ENCODE peak calls at places on chromosomes 5 and 9, in six cellular contexts. O, Y, U, F, T and A are unnamed samples.

GRCh38 chr9:119332522-119332921 is 36.7 kb downstream of the BRINP1 start:
- DNase-seq in F (no peak), U (no peak), T (no peak), Y (no peak), O (no peak), A (no peak)

GRCh38 chr9:136031741-136032638 is 63.1 kb downstream of the NACC2 start:
- DNase-seq in T (no peak), Y (no peak), O (no peak), U (no peak), F (no peak), A (no peak)

GRCh38 chr9:115033800-115034199 is 84.2 kb downstream of the TNC start:
- DNase-seq in O (no peak), T (no peak), Y (no peak), U (no peak), F (no peak), A (no peak)

GRCh38 chr9:83473488-83473971 is 64.7 kb downstream of the FRMD3 start:
- DNase-seq in O (peak), F (no peak), Y (peak), U (no peak), T (no peak), A (peak)

GRCh38 chr9:120362446-120362845 is 217.5 kb downstream of the CDK5RAP2 start:
- DNase-seq in O (no peak), F (no peak), Y (no peak), U (no peak), T (no peak), A (no peak)

GRCh38 chr5:64814073-64814472 is 45.3 kb downstream of the CWC27 start:
- DNase-seq in Y (peak), U (no peak), O (no peak), F (no peak), T (no peak), A (no peak)

GRCh38 chr9:70639853-70640814 is 225.7 kb upstream of the KLF9 start:
- DNase-seq in F (no peak), T (no peak), O (peak), U (no peak), Y (no peak), A (peak)

GRCh38 chr9:120710110-120710981 is 3.9 kb downstream of the MEGF9 start:
- DNase-seq in T (peak), U (no peak), Y (no peak), F (no peak), O (peak), A (peak)

GRCh38 chr9:86795861-86796497 is 151.3 kb downstream of the GAS1 start:
- DNase-seq in Y (no peak), U (no peak), O (no peak), T (no peak), F (no peak), A (no peak)

GRCh38 chr5:107743357-107744000 is 72.7 kb upstream of the EFNA5 start:
- DNase-seq in O (peak), T (no peak), Y (no peak), U (no peak), F (no peak), A (peak)

GRCh38 chr5:61450170-61450815 is 118.2 kb downstream of the ZSWIM6 start:
- DNase-seq in F (no peak), T (no peak), U (no peak), Y (no peak), O (peak), A (peak)

GRCh38 chr5:136036991-136037705 is 8.4 kb downstream of the TGFBI start:
- DNase-seq in T (peak), Y (peak), F (peak), O (no peak), U (no peak), A (peak)

GRCh38 chr5:32541241-32541640 is 44.1 kb upstream of the SUB1 start:
- DNase-seq in T (no peak), Y (no peak), F (no peak), U (no peak), O (no peak), A (no peak)

GRCh38 chr5:62698756-62699155 is 120.1 kb downstream of the LRRC70 start:
- DNase-seq in F (no peak), U (no peak), O (no peak), T (no peak), Y (no peak), A (no peak)

GRCh38 chr9:127209220-127209619 is 55.4 kb upstream of the GARNL3 start:
- DNase-seq in O (no peak), Y (no peak), F (peak), U (no peak), T (no peak), A (peak)

GRCh38 chr9:7368410-7369292 is 430.9 kb downstream of the DMAC1 start:
- DNase-seq in O (no peak), T (no peak), Y (no peak), F (no peak), U (no peak), A (peak)

DNA sequence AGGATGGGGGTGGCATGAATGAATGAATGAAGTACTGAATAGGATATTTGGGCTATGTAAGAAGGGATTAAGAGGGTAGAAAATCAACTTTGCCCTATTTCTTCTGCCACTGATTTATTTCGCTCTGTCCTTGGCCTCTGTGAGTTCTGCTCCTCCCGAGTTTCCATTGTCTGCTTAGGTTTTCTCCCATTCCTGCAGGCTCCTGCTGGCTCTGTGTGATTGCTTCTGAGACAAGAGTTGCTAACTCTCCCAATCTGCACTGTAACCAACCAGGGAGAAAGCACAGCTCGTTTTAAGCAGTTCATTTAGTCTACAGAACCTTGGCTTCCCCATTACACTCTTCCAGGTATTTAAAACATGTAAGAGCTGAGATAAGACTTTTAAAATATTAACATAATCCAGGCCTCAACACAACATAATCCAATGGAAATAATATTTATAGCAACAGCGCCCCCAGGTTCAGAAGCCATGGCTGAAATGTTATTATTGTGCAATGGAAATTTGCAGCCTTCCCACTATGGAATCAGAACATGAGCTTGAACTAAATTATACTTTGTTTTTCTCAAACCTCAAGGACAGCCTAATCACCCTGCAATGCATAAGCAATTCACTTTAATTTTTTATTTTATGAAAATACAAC is 203.5 kb downstream of the ERCC6L2 start:
- DNase-seq in T (no peak), U (no peak), Y (no peak), F (no peak), O (no peak), A (peak)
- TF ChIP-seq CTCF in T (no peak), U (peak), Y (no peak), F (no peak), O (peak), A (no peak)

GRCh38 chr9:36985061-36985768 is 48.9 kb downstream of the PAX5 start:
- DNase-seq in T (no peak), Y (no peak), F (peak), U (no peak), O (no peak), A (no peak)

GRCh38 chr9:36976371-36977030 is 57.6 kb downstream of the PAX5 start:
- DNase-seq in T (no peak), Y (no peak), O (peak), F (peak), U (peak), A (peak)

GRCh38 chr9:36974731-36975130 is 59.3 kb downstream of the PAX5 start:
- DNase-seq in F (peak), O (peak), T (no peak), Y (no peak), U (peak), A (peak)

GRCh38 chr9:36985769-36986547 is 48.1 kb downstream of the PAX5 start:
- DNase-seq in T (no peak), Y (no peak), O (no peak), U (no peak), F (peak), A (no peak)

DNA sequence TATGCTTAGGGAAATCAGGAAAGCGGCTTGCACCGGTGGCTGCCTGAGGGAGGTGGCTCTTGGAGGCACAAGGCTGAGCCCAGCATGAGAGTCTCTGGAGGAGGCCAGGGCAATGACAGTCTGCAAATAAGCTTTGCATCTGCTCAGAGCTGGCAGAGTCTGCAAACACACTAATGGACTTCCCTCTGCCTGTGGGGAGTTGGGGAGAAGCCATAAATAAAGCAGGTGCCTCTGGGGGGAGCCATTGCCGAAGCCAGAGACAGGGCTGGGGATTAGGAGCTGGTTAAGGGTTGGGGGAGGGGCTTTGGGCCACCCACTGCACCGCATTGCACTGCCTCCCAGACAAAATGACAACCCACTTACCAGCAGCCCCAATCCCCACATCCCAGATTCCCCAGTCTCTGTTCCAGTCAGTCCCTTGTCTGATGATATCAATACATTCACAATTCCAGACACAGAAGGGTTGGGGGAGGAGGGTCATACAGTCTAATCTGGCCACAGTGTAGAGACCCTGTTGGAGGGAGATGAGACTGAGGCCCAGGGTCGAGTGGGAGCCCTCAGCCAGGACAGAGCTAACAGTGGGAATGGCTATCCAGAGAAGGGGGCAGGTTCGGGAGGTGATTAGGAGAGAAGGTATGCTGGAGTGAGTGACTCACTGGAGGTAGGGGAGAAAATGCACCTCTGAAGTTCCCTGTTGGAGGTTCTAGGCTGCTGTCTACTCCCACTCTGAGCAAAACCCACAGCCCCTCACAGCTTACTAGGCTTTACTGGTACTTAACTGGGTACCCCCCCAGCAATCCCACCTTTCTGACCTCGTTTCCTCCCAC is 53.7 kb downstream of the PAX5 start:
- DNase-seq in T (no peak), F (peak), Y (no peak), U (no peak), O (peak), A (peak)
- TF ChIP-seq CTCF in T (no peak), F (no peak), Y (peak), U (no peak), O (peak), A (no peak)

DNA sequence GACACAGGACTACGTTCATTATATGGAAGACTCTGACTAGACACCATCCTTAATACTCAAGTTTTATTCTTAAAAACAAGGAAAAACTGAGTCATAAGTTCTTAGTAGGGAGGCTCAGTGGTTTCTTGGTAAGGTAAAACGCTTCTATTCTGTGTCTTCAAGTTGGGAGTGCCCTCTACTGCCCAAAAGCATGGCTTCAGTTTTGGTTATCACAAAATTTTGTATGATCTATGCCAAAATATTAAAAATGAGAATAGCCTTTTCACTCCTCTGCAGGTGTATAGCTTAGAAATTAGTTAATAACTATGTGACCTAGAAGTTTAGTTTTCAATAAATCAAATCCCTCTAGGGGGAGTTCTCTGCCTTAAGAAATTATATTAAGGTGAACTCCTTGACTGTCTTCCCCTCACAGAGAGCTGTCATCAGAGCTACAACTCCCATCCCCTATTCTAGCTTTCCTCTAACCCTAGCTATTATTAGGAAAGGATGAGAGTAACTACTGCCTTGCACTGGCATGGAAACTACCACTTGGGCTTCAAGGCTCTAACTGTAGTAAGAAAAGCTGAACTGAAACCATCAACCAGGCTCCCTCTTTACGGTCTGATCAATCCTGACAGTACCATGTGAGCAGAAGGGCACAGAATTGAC is 189.7 kb downstream of the GNAQ start:
- DNase-seq in U (no peak), F (no peak), O (peak), T (no peak), Y (no peak), A (no peak)
- TF ChIP-seq CTCF in U (peak), F (peak), O (peak), T (peak), Y (peak), A (peak)

GRCh38 chr5:52786391-52786790 is 1.3 kb upstream of the ITGA1 start:
- DNase-seq in T (no peak), O (no peak), Y (no peak), U (no peak), F (no peak), A (no peak)

GRCh38 chr5:52789378-52789777 is 1.7 kb downstream of the ITGA1 start:
- DNase-seq in O (no peak), F (no peak), Y (no peak), U (no peak), T (no peak), A (no peak)

GRCh38 chr5:52787600-52788504 is at the start of the genes ITGA1 and PELO:
- DNase-seq in U (peak), T (peak), O (peak), F (peak), Y (peak), A (peak)

GRCh38 chr5:52788505-52788821 is 747 bp downstream of the ITGA1 start:
- DNase-seq in O (no peak), U (no peak), F (no peak), T (no peak), Y (no peak), A (no peak)

DNA sequence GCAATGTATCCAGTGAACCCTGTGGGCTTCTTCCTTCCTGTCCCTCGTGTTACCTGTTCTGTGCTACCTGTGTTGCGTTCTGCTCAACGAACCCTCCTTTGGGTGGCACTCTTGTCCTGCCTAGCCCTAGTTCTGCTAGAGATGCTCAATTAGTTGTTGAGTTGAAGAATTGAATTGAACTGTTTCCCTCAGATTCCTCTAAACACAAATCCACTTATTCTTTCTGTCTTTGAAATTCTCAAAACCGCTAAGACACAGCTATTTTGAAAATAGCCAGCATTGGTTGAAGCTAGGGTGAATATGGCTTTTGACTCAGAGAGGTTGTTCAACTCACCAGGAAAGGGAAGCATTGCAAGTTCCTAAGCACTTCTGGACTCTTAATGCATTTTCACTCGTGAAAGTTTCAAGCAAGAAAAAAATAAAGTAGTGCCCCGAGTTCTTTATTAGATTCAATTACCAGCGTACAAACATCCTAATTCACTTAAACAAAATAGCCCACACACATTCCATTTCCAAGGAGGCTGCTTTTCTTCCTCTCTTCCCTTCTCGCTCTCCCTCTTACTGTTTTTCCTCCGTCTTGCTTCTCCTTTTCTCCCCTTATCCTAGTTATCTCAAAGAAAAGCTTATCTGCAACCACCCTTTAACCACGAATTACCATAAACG is 648 bp upstream of the ITGA1 start:
- DNase-seq in O (peak), Y (no peak), F (no peak), T (peak), U (no peak), A (peak)
- TF ChIP-seq CTCF in O (peak), Y (peak), F (peak), T (peak), U (peak), A (peak)

GRCh38 chr5:91266184-91266705 is 116.9 kb downstream of the ARRDC3 start:
- DNase-seq in U (no peak), Y (peak), F (no peak), O (peak), T (no peak), A (peak)
- TF ChIP-seq CTCF in U (no peak), Y (no peak), F (no peak), O (no peak), T (no peak), A (no peak)

GRCh38 chr5:35229076-35230042 is 928 bp downstream of the PRLR start:
- DNase-seq in U (no peak), Y (peak), O (peak), F (peak), T (no peak), A (peak)
- TF ChIP-seq CTCF in U (no peak), Y (peak), O (peak), F (peak), T (peak), A (peak)

GRCh38 chr5:51397996-51398395 is 14.7 kb downstream of the ISL1 start:
- DNase-seq in Y (no peak), U (no peak), F (no peak), O (no peak), T (no peak), A (no peak)

GRCh38 chr5:51395666-51396356 is 12.6 kb downstream of the ISL1 start:
- DNase-seq in Y (no peak), T (no peak), O (no peak), U (no peak), F (no peak), A (no peak)

GRCh38 chr5:51396797-51397196 is 13.5 kb downstream of the ISL1 start:
- DNase-seq in O (no peak), F (no peak), U (no peak), T (no peak), Y (no peak), A (no peak)

GRCh38 chr5:51398875-51399635 is 15.8 kb downstream of the ISL1 start:
- DNase-seq in Y (no peak), O (no peak), F (no peak), U (no peak), T (no peak), A (no peak)

GRCh38 chr5:51399636-51399993 is 16.4 kb downstream of the ISL1 start:
- DNase-seq in Y (no peak), F (no peak), T (no peak), O (no peak), U (no peak), A (no peak)
- TF ChIP-seq CTCF in Y (no peak), F (no peak), T (no peak), O (no peak), U (no peak), A (no peak)

GRCh38 chr9:137175345-137175961 is 3.6 kb upstream of the TMEM210 start:
- DNase-seq in T (no peak), F (no peak), O (no peak), Y (no peak), U (no peak), A (no peak)
- TF ChIP-seq CTCF in T (peak), F (no peak), O (no peak), Y (peak), U (no peak), A (no peak)